ENCODE peak calls at places on chromosomes 5 and 9, in nine cellular contexts. U is activated naive CD8-positive, alpha-beta T cell treated with anti-CD3 and anti-CD28 coated beads, Interleukin-2, amount 50 U/mL, for 24 hours; S is stimulated activated CD8-positive, alpha-beta memory T cell treated with anti-CD3 and anti-CD28 coated beads, Interleukin-15, amount 100 ng/mL, for 1 hour; F is HFF-Myc; O is H9; N is EH; Z is NAMALWA; H is germinal center; D is H54. P is an unnamed sample.

GRCh38 chr9:112112519-112112918 is 62.6 kb downstream of the SUSD1 start:
- DNase-seq in U (no peak), S (no peak), F (peak; percentile 56), O (no peak), N (peak; percentile 91), Z (no peak), H (no peak), D (peak; percentile 57), P (no peak)

GRCh38 chr5:112878760-112879159 is 17.7 kb downstream of the SRP19 start:
- DNase-seq in U (peak; percentile 28), S (peak; percentile 27), F (no peak), O (no peak), N (no peak), Z (no peak), H (no peak), D (no peak), P (no peak)

GRCh38 chr9:93321220-93321610 is 130.3 kb upstream of the FAM120A start:
- DNase-seq in U (no peak), S (no peak), F (no peak), O (no peak), N (no peak), Z (no peak), H (no peak), D (no peak), P (no peak)

GRCh38 chr5:61881821-61882220 is 424.2 kb upstream of the KIF2A start:
- DNase-seq in U (no peak), S (no peak), F (no peak), O (no peak), N (peak; percentile 43), Z (no peak), H (no peak), D (no peak), P (no peak)

GRCh38 chr9:113474372-113474771 is 10.8 kb downstream of the RGS3 start:
- DNase-seq in U (no peak), S (no peak), F (no peak), O (no peak), N (no peak), Z (no peak), H (no peak), D (no peak), P (no peak)

GRCh38 chr5:145737578-145737977 is 97.6 kb downstream of the PRELID2 start:
- DNase-seq in U (no peak), S (no peak), F (no peak), O (no peak), N (no peak), Z (no peak), H (no peak), D (no peak), P (no peak)

GRCh38 chr5:133863857-133864585 is 104.4 kb downstream of the C5orf15 start:
- DNase-seq in U (no peak), S (no peak), F (no peak), O (peak; percentile 38), N (no peak), Z (no peak), H (no peak), D (no peak), P (no peak)

GRCh38 chr9:385818-386398 is 171.2 kb downstream of the DOCK8 start:
- DNase-seq in U (peak; percentile 14), S (no peak), F (peak; percentile 25), O (peak; percentile 69), N (peak; percentile 41), Z (peak; percentile 79), H (peak; percentile 25), D (peak; percentile 42), P (no peak)

GRCh38 chr5:157076558-157076957 is 17.6 kb upstream of the HAVCR1 start:
- DNase-seq in U (no peak), S (no peak), F (peak; percentile 16), O (no peak), N (peak; percentile 43), Z (no peak), H (no peak), D (no peak), P (no peak)

GRCh38 chr9:69603656-69604055 is 68.5 kb downstream of the APBA1 start:
- DNase-seq in U (no peak), S (no peak), F (no peak), O (no peak), N (no peak), Z (no peak), H (no peak), D (no peak), P (no peak)

GRCh38 chr9:84163227-84163626 is 177.3 kb downstream of the SLC28A3 start:
- DNase-seq in U (no peak), S (no peak), F (no peak), O (no peak), N (no peak), Z (no peak), H (no peak), D (no peak), P (no peak)

GRCh38 chr9:36772449-36773370 is 200.0 kb downstream of the MELK start:
- DNase-seq in U (no peak), S (no peak), F (no peak), O (peak; percentile 39), N (peak; percentile 47), Z (peak; percentile 30), H (no peak), D (no peak), P (no peak)

GRCh38 chr5:74035521-74035937 is 409.5 kb downstream of the ARHGEF28 start:
- DNase-seq in U (no peak), S (no peak), F (peak; percentile 56), O (peak; percentile 46), N (peak; percentile 77), Z (peak; percentile 19), H (no peak), D (no peak), P (no peak)

GRCh38 chr5:103013933-103014552 is 105.9 kb downstream of the GIN1 start:
- DNase-seq in U (no peak), S (no peak), F (no peak), O (no peak), N (no peak), Z (no peak), H (no peak), D (no peak), P (no peak)

GRCh38 chr5:83474170-83474796 is 2.7 kb downstream of the VCAN start:
- DNase-seq in U (peak; percentile 45), S (no peak), F (peak; percentile 79), O (peak; percentile 97), N (peak; percentile 89), Z (peak; percentile 48), H (peak; percentile 50), D (peak; percentile 61), P (no peak)

GRCh38 chr5:109939109-109939682 is 249.5 kb downstream of the MAN2A1 start:
- DNase-seq in U (no peak), S (no peak), F (no peak), O (no peak), N (peak; percentile 33), Z (no peak), H (no peak), D (no peak), P (no peak)

GRCh38 chr5:43663916-43664315 is 60.9 kb downstream of the NNT start:
- DNase-seq in U (no peak), S (no peak), F (no peak), O (no peak), N (no peak), Z (no peak), H (no peak), D (no peak), P (no peak)

GRCh38 chr9:97640290-97640689 is 6.7 kb downstream of the NCBP1 start:
- DNase-seq in U (no peak), S (no peak), F (no peak), O (no peak), N (no peak), Z (no peak), H (no peak), D (no peak), P (no peak)

GRCh38 chr5:69285448-69286116 is 47.0 kb downstream of the CCDC125 start:
- DNase-seq in U (no peak), S (no peak), F (no peak), O (no peak), N (no peak), Z (no peak), H (no peak), D (no peak), P (no peak)

P was measured in naive thymus-derived CD8-positive, alpha-beta T cell.